ENCODE peak calls at places on chromosomes 1 and 21, in nine cellular contexts. I is SK-N-SH, T is body of pancreas, S is A549, V is heart left ventricle, M is OCI-LY7, K is choroid plexus epithelial cell, W is brain microvascular endothelial cell, C is psoas muscle. R is an unnamed sample.

GRCh38 chr1:227547604-227548397 is 15.6 kb upstream of the ZNF678 start:
- DNase-seq in I (no peak), T (peak), S (no peak), V (no peak), M (no peak), K (no peak), W (no peak), C (no peak), R (no peak)

GRCh38 chr1:47584249-47584648 is 146.4 kb downstream of the FOXD2 start:
- DNase-seq in I (no peak), T (no peak), S (no peak), V (no peak), M (no peak), K (no peak), W (no peak), C (no peak), R (no peak)

GRCh38 chr1:248622491-248623106 is 12.3 kb downstream of the OR2T11 start:
- DNase-seq in I (peak), T (no peak), S (peak), V (no peak), M (peak), K (peak), W (no peak), C (no peak), R (no peak)

GRCh38 chr1:36350659-36351171 is 27.3 kb upstream of the EVA1B start:
- DNase-seq in I (no peak), T (no peak), S (peak), V (no peak), M (no peak), K (peak), W (peak), C (no peak), R (no peak)

GRCh38 chr1:160672118-160672517 is 25.3 kb upstream of the SLAMF1 start:
- DNase-seq in I (no peak), T (no peak), S (no peak), V (no peak), M (peak), K (no peak), W (no peak), C (no peak), R (no peak)

GRCh38 chr1:178818416-178818815 is 52.5 kb downstream of the ANGPTL1 start:
- DNase-seq in I (no peak), T (no peak), S (no peak), V (no peak), M (no peak), K (peak), W (peak), C (no peak), R (no peak)

GRCh38 chr1:112674986-112675727 is 698 bp downstream of the MOV10 start:
- DNase-seq in I (peak), T (peak), S (no peak), V (peak), M (peak), K (no peak), W (no peak), C (peak), R (peak)

GRCh38 chr1:59500970-59501742 is 204.3 kb downstream of the FGGY start:
- DNase-seq in I (no peak), T (no peak), S (no peak), V (no peak), M (peak), K (no peak), W (no peak), C (no peak), R (no peak)

GRCh38 chr1:24541711-24542346 is 14.1 kb upstream of the NCMAP start:
- DNase-seq in I (peak), T (peak), S (peak), V (no peak), M (no peak), K (peak), W (no peak), C (no peak), R (no peak)

GRCh38 chr1:163048970-163049680 is 20.0 kb upstream of the RGS4 start:
- DNase-seq in I (peak), T (no peak), S (no peak), V (no peak), M (no peak), K (no peak), W (no peak), C (no peak), R (no peak)

GRCh38 chr1:93321720-93322119 is 24.0 kb upstream of the DR1 start:
- DNase-seq in I (no peak), T (no peak), S (no peak), V (no peak), M (no peak), K (no peak), W (no peak), C (no peak), R (no peak)

GRCh38 chr1:207004931-207005830 is 27.4 kb downstream of the C1orf116 start:
- DNase-seq in I (peak), T (peak), S (peak), V (no peak), M (peak), K (peak), W (peak), C (no peak), R (peak)

GRCh38 chr1:220884981-220885918 is 6.0 kb downstream of the HLX start:
- DNase-seq in I (no peak), T (no peak), S (no peak), V (no peak), M (no peak), K (no peak), W (no peak), C (no peak), R (no peak)

GRCh38 chr1:205286335-205286950 is 35.1 kb downstream of the NUAK2 start:
- DNase-seq in I (no peak), T (no peak), S (no peak), V (no peak), M (peak), K (peak), W (peak), C (no peak), R (no peak)

GRCh38 chr1:205284420-205285144 is 37.0 kb downstream of the NUAK2 start:
- DNase-seq in I (peak), T (peak), S (peak), V (peak), M (peak), K (peak), W (peak), C (peak), R (peak)

GRCh38 chr1:205285391-205286101 is 36.0 kb downstream of the NUAK2 start:
- DNase-seq in I (no peak), T (no peak), S (no peak), V (no peak), M (peak), K (peak), W (no peak), C (no peak), R (no peak)

GRCh38 chr1:205287723-205288122 is 33.8 kb downstream of the NUAK2 start:
- DNase-seq in I (no peak), T (no peak), S (no peak), V (no peak), M (no peak), K (no peak), W (no peak), C (no peak), R (no peak)

GRCh38 chr1:205287076-205287475 is 34.5 kb downstream of the NUAK2 start:
- DNase-seq in I (no peak), T (no peak), S (no peak), V (no peak), M (no peak), K (no peak), W (no peak), C (no peak), R (no peak)
- H3K4me3 ChIP-seq in I (no peak), T (no peak), S (no peak), V (no peak), M (peak), K (no peak), W (no peak), C (no peak), R (no peak)

GRCh38 chr1:76066390-76066789 is 8.2 kb upstream of the ST6GALNAC3 start:
- DNase-seq in I (no peak), T (no peak), S (no peak), V (no peak), M (no peak), K (peak), W (peak), C (no peak), R (no peak)
- TF ChIP-seq CTCF in I (no peak), T (no peak), S (no peak), V (no peak), M (no peak), K (no peak), W (no peak), C (no peak), R (no peak)

GRCh38 chr1:185438936-185439335 is 121.9 kb upstream of the IVNS1ABP start:
- DNase-seq in I (no peak), T (no peak), S (no peak), V (no peak), M (no peak), K (peak), W (no peak), C (no peak), R (no peak)
- H3K4me3 ChIP-seq in I (no peak), T (no peak), S (no peak), V (no peak), M (no peak), K (no peak), W (no peak), C (no peak), R (no peak)

GRCh38 chr1:67213948-67214347 is 47.7 kb downstream of the IL23R start:
- DNase-seq in I (no peak), T (no peak), S (no peak), V (no peak), M (no peak), K (no peak), W (no peak), C (no peak), R (no peak)

GRCh38 chr1:67214420-67215174 is 48.3 kb downstream of the IL23R start:
- DNase-seq in I (no peak), T (peak), S (peak), V (no peak), M (peak), K (peak), W (peak), C (no peak), R (peak)

GRCh38 chr1:67211589-67212563 is 45.6 kb downstream of the IL23R start:
- DNase-seq in I (no peak), T (peak), S (peak), V (no peak), M (peak), K (peak), W (peak), C (no peak), R (peak)

GRCh38 chr1:67208217-67208616 is 42.0 kb downstream of the IL23R start:
- DNase-seq in I (no peak), T (no peak), S (no peak), V (no peak), M (no peak), K (no peak), W (no peak), C (no peak), R (no peak)

DNA sequence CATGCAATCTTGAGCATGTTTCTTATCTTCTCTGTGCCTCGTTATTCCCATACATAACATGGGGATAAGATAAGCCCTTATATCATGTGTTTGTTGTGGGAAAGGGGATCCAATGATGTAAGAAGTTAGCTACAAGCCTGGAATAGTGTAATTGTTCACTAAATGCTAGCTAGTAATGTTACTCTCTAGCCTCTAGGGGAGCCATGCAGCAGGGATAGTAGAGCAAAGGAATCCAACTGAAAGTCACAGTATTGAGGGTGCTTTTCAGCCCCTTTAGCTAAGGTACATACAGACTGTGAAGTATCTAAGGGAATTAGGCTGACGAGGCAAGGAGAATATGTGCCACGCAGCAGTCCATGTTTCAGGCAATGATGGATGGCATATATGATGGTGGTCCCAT is 46.9 kb downstream of the IL23R start:
- DNase-seq in I (peak), T (no peak), S (peak), V (no peak), M (peak), K (peak), W (no peak), C (no peak), R (no peak)
- TF ChIP-seq CTCF in I (peak), T (peak), S (peak), V (peak), M (peak), K (peak), W (peak), C (peak), R (peak)

GRCh38 chr1:39639333-39640130 is at the start of gene HEYL:
- DNase-seq in I (no peak), T (peak), S (peak), V (peak), M (no peak), K (peak), W (peak), C (peak), R (no peak)
- H3K4me3 ChIP-seq in I (no peak), T (peak), S (peak), V (peak), M (no peak), K (peak), W (peak), C (peak), R (no peak)

GRCh38 chr21:25420831-25421230 is 186.4 kb downstream of the MRPL39 start:
- DNase-seq in I (no peak), T (no peak), S (no peak), V (no peak), M (no peak), K (no peak), W (no peak), C (no peak), R (no peak)

GRCh38 chr21:25424045-25424444 is 183.2 kb downstream of the MRPL39 start:
- DNase-seq in I (no peak), T (no peak), S (no peak), V (no peak), M (peak), K (no peak), W (no peak), C (no peak), R (no peak)

GRCh38 chr21:25422610-25423608 is 184.4 kb downstream of the MRPL39 start:
- DNase-seq in I (no peak), T (no peak), S (no peak), V (no peak), M (no peak), K (no peak), W (no peak), C (no peak), R (no peak)

GRCh38 chr21:25424674-25425073 is 182.6 kb downstream of the MRPL39 start:
- DNase-seq in I (no peak), T (no peak), S (no peak), V (no peak), M (no peak), K (no peak), W (no peak), C (no peak), R (no peak)

GRCh38 chr21:25421327-25422028 is 185.8 kb downstream of the MRPL39 start:
- DNase-seq in I (no peak), T (peak), S (peak), V (no peak), M (peak), K (peak), W (peak), C (no peak), R (peak)
- TF ChIP-seq CTCF in I (peak), T (peak), S (no peak), V (peak), M (peak), K (peak), W (peak), C (peak), R (peak)

GRCh38 chr1:117346206-117346928 is 20.9 kb upstream of the MAN1A2 start:
- DNase-seq in I (no peak), T (no peak), S (no peak), V (no peak), M (no peak), K (no peak), W (no peak), C (no peak), R (no peak)
- H3K4me3 ChIP-seq in I (no peak), T (no peak), S (no peak), V (no peak), M (no peak), K (no peak), W (no peak), C (no peak), R (no peak)

GRCh38 chr1:103307751-103308150 is 199.4 kb upstream of the COL11A1 start:
- DNase-seq in I (no peak), T (no peak), S (no peak), V (no peak), M (no peak), K (no peak), W (no peak), C (no peak), R (no peak)
- TF ChIP-seq CTCF in I (no peak), T (no peak), S (no peak), V (no peak), M (no peak), K (no peak), W (no peak), C (no peak), R (no peak)

DNA sequence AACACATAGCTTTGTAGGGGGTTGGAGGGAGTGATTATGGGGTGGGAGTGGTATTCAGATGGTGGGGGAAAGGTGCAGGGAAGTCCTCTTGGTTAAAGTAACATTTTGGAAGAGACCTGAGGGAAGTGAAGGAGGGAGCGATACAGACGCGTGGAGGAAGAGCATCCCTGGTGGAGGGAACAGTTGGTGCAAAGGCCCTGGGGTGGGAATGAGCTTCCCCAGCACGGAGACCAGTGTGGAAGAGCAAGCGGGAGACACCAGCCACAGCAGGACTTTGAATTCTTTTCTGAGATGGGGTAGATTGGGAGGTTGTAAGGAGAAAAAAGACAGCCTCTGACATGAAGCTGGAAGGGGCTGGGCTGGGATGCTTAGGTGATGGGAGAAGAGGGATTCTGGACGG is 23.5 kb downstream of the DHRS3 start:
- DNase-seq in I (no peak), T (no peak), S (no peak), V (peak), M (no peak), K (no peak), W (no peak), C (no peak), R (no peak)
- H3K4me3 ChIP-seq in I (no peak), T (no peak), S (peak), V (no peak), M (no peak), K (no peak), W (no peak), C (peak), R (no peak)

GRCh38 chr1:91281782-91282181 is 122.9 kb downstream of the HFM1 start:
- DNase-seq in I (no peak), T (no peak), S (no peak), V (no peak), M (no peak), K (no peak), W (no peak), C (no peak), R (no peak)

GRCh38 chr1:91283421-91283726 is 121.3 kb downstream of the HFM1 start:
- DNase-seq in I (no peak), T (no peak), S (no peak), V (no peak), M (no peak), K (no peak), W (no peak), C (no peak), R (no peak)

GRCh38 chr1:91278754-91279153 is 125.9 kb downstream of the HFM1 start:
- DNase-seq in I (peak), T (no peak), S (peak), V (no peak), M (peak), K (peak), W (no peak), C (no peak), R (no peak)

GRCh38 chr1:91282695-91283420 is 121.8 kb downstream of the HFM1 start:
- DNase-seq in I (peak), T (peak), S (peak), V (peak), M (peak), K (peak), W (peak), C (no peak), R (peak)
- TF ChIP-seq CTCF in I (peak), T (peak), S (peak), V (peak), M (peak), K (peak), W (peak), C (peak), R (peak)